ENCODE peak calls at places on chromosomes 1 and 21, in nine cellular contexts. One of them, this sample, is unnamed.
A peak's percentile ranks its signal among the peaks of the same experiment; 100 is the strongest.

GRCh38 chr1:93042134-93042821 is 36.8 kb upstream of the MTF2 start:
- DNase-seq in tibial nerve: no peak
- DNase-seq in upper lobe of left lung: no peak
- DNase-seq in suprapubic skin: no peak
- DNase-seq in stomach: no peak
- DNase-seq in GM12878: peak; percentile 55
- DNase-seq in HepG2: peak; percentile 70
- DNase-seq in H1: no peak
- DNase-seq in SK-N-SH: no peak
- DNase-seq in this sample: no peak

GRCh38 chr21:45957986-45958610 is 23.5 kb upstream of the COL6A1 start:
- DNase-seq in tibial nerve: peak; percentile 48
- DNase-seq in upper lobe of left lung: no peak
- DNase-seq in suprapubic skin: peak; percentile 81
- DNase-seq in stomach: no peak
- DNase-seq in GM12878: no peak
- DNase-seq in HepG2: no peak
- DNase-seq in H1: no peak
- DNase-seq in SK-N-SH: no peak
- DNase-seq in this sample: peak; percentile 46

GRCh38 chr1:222950892-222951291 is 136.1 kb downstream of the DISP1 start:
- DNase-seq in tibial nerve: no peak
- DNase-seq in upper lobe of left lung: no peak
- DNase-seq in suprapubic skin: no peak
- DNase-seq in stomach: no peak
- DNase-seq in GM12878: no peak
- DNase-seq in HepG2: no peak
- DNase-seq in H1: no peak
- DNase-seq in SK-N-SH: no peak
- DNase-seq in this sample: no peak

GRCh38 chr1:44636067-44636466 is 38.2 kb downstream of the TMEM53 start:
- DNase-seq in tibial nerve: no peak
- DNase-seq in upper lobe of left lung: no peak
- DNase-seq in suprapubic skin: no peak
- DNase-seq in stomach: no peak
- DNase-seq in GM12878: no peak
- DNase-seq in HepG2: no peak
- DNase-seq in H1: no peak
- DNase-seq in SK-N-SH: no peak
- DNase-seq in this sample: no peak

GRCh38 chr21:36450511-36450910 is 29.4 kb downstream of the CLDN14 start:
- DNase-seq in tibial nerve: no peak
- DNase-seq in upper lobe of left lung: no peak
- DNase-seq in suprapubic skin: no peak
- DNase-seq in stomach: no peak
- DNase-seq in GM12878: no peak
- DNase-seq in HepG2: no peak
- DNase-seq in H1: no peak
- DNase-seq in SK-N-SH: no peak
- DNase-seq in this sample: no peak

GRCh38 chr1:40032240-40032891 is 8.2 kb upstream of the CAP1 start:
- DNase-seq in tibial nerve: no peak
- DNase-seq in upper lobe of left lung: peak; percentile 59
- DNase-seq in suprapubic skin: no peak
- DNase-seq in stomach: peak; percentile 66
- DNase-seq in GM12878: no peak
- DNase-seq in HepG2: peak; percentile 34
- DNase-seq in H1: no peak
- DNase-seq in SK-N-SH: peak; percentile 54
- DNase-seq in this sample: no peak

GRCh38 chr1:41733725-41734124 is 185.0 kb downstream of the HIVEP3 start:
- DNase-seq in tibial nerve: no peak
- DNase-seq in upper lobe of left lung: no peak
- DNase-seq in suprapubic skin: no peak
- DNase-seq in stomach: no peak
- DNase-seq in GM12878: no peak
- DNase-seq in HepG2: no peak
- DNase-seq in H1: no peak
- DNase-seq in SK-N-SH: no peak
- DNase-seq in this sample: no peak

GRCh38 chr1:53442297-53442696 is 16.9 kb upstream of the DMRTB1 start:
- DNase-seq in tibial nerve: no peak
- DNase-seq in upper lobe of left lung: no peak
- DNase-seq in suprapubic skin: no peak
- DNase-seq in stomach: no peak
- DNase-seq in GM12878: no peak
- DNase-seq in HepG2: no peak
- DNase-seq in H1: peak; percentile 41
- DNase-seq in SK-N-SH: no peak
- DNase-seq in this sample: no peak

GRCh38 chr1:87463917-87464565 is 135.4 kb downstream of the LMO4 start:
- DNase-seq in tibial nerve: no peak
- DNase-seq in upper lobe of left lung: no peak
- DNase-seq in suprapubic skin: no peak
- DNase-seq in stomach: no peak
- DNase-seq in GM12878: peak; percentile 37
- DNase-seq in HepG2: no peak
- DNase-seq in H1: no peak
- DNase-seq in SK-N-SH: no peak
- DNase-seq in this sample: no peak

GRCh38 chr21:33608559-33608958 is 20.1 kb upstream of the DONSON start:
- DNase-seq in tibial nerve: no peak
- DNase-seq in upper lobe of left lung: no peak
- DNase-seq in suprapubic skin: no peak
- DNase-seq in stomach: no peak
- DNase-seq in GM12878: no peak
- DNase-seq in HepG2: no peak
- DNase-seq in H1: no peak
- DNase-seq in SK-N-SH: no peak
- DNase-seq in this sample: no peak

GRCh38 chr1:14561014-14561693 is 37.3 kb upstream of the KAZN start:
- DNase-seq in tibial nerve: no peak
- DNase-seq in upper lobe of left lung: no peak
- DNase-seq in suprapubic skin: no peak
- DNase-seq in stomach: no peak
- DNase-seq in GM12878: no peak
- DNase-seq in HepG2: no peak
- DNase-seq in H1: no peak
- DNase-seq in SK-N-SH: no peak
- DNase-seq in this sample: no peak

GRCh38 chr1:148162363-148162762 is 10.3 kb upstream of the NBPF11 start:
- DNase-seq in tibial nerve: no peak
- DNase-seq in upper lobe of left lung: no peak
- DNase-seq in suprapubic skin: no peak
- DNase-seq in stomach: no peak
- DNase-seq in GM12878: no peak
- DNase-seq in HepG2: no peak
- DNase-seq in H1: no peak
- DNase-seq in SK-N-SH: no peak
- DNase-seq in this sample: no peak
- TF ChIP-seq EP300 in tibial nerve: no peak
- TF ChIP-seq EP300 in upper lobe of left lung: no peak
- TF ChIP-seq EP300 in suprapubic skin: no peak
- TF ChIP-seq EP300 in stomach: no peak
- TF ChIP-seq EP300 in GM12878: no peak
- TF ChIP-seq EP300 in HepG2: no peak
- TF ChIP-seq EP300 in H1: no peak
- TF ChIP-seq EP300 in SK-N-SH: no peak
- TF ChIP-seq EP300 in this sample: no peak

GRCh38 chr1:28552482-28553228 is at the start of gene TRNAU1AP:
- DNase-seq in tibial nerve: peak; percentile 91
- DNase-seq in upper lobe of left lung: peak; percentile 98
- DNase-seq in suprapubic skin: peak; percentile 98
- DNase-seq in stomach: peak; percentile 98
- DNase-seq in GM12878: peak; percentile 91
- DNase-seq in HepG2: peak; percentile 90
- DNase-seq in H1: peak; percentile 98
- DNase-seq in SK-N-SH: peak; percentile 97
- DNase-seq in this sample: peak; percentile 98

GRCh38 chr1:28553229-28553930 is 495 bp downstream of the TRNAU1AP start:
- DNase-seq in tibial nerve: no peak
- DNase-seq in upper lobe of left lung: peak; percentile 36
- DNase-seq in suprapubic skin: no peak
- DNase-seq in stomach: peak; percentile 30
- DNase-seq in GM12878: peak; percentile 9
- DNase-seq in HepG2: no peak
- DNase-seq in H1: no peak
- DNase-seq in SK-N-SH: peak; percentile 76
- DNase-seq in this sample: peak; percentile 44

DNA sequence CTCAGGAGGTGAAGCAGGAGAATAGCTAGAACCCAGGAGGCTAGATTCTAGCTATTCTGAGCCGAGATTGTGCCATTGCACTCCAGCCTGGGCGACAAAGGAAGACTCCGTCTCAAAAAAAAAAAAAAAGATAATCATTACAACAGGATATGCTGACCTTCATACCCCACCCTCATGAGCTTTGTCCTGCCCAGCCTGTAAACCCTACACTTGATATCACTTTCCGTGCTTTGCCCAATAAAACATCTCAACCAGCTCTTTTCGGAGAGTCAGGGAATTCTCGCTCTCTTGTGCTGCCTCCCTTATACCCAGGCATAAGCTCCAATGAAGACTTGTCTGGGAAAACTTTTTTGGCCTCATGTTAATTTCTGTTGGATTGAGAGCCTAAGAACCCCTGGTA is 1.5 kb upstream of the TRNAU1AP start:
- DNase-seq in tibial nerve: no peak
- DNase-seq in upper lobe of left lung: no peak
- DNase-seq in suprapubic skin: no peak
- DNase-seq in stomach: no peak
- DNase-seq in GM12878: no peak
- DNase-seq in HepG2: no peak
- DNase-seq in H1: no peak
- DNase-seq in SK-N-SH: no peak
- DNase-seq in this sample: no peak
- H3K4me3 ChIP-seq in tibial nerve: no peak overlapping the region
- H3K4me3 ChIP-seq in upper lobe of left lung: no peak overlapping the region
- H3K4me3 ChIP-seq in suprapubic skin: no peak overlapping the region
- H3K4me3 ChIP-seq in stomach: no peak overlapping the region
- H3K4me3 ChIP-seq in GM12878: no peak overlapping the region
- H3K4me3 ChIP-seq in HepG2: no peak overlapping the region
- H3K4me3 ChIP-seq in H1: no peak overlapping the region
- H3K4me3 ChIP-seq in SK-N-SH: no peak overlapping the region
- H3K4me3 ChIP-seq in this sample: no peak overlapping the region

DNA sequence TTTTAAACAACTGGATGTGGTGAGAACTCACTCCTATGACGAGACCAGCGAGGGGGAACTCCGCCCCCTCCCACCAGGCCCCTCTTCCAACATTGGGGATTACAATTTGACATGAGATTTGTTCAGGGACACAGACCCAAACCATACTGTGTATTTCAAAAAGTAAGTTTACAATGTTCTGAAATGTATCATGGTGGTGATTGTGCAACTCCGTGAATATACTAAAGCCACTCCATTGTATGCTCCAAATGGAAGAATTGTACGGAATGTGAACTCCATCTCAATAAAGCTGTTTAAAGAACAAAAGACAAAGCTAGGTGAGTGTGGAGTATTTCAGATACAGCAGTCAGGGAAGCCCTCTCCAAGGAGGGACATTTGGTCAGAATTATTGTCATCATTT is 432.1 kb upstream of the VAMP3 start:
- DNase-seq in tibial nerve: no peak
- DNase-seq in upper lobe of left lung: no peak
- DNase-seq in suprapubic skin: no peak
- DNase-seq in stomach: no peak
- DNase-seq in GM12878: no peak
- DNase-seq in HepG2: no peak
- DNase-seq in H1: no peak
- DNase-seq in SK-N-SH: no peak
- DNase-seq in this sample: no peak
- H3K27me3 ChIP-seq in tibial nerve: no peaks in the 10 kb centered on the region
- H3K27me3 ChIP-seq in upper lobe of left lung: no peaks in the 10 kb centered on the region
- H3K27me3 ChIP-seq in suprapubic skin: no peaks in the 10 kb centered on the region
- H3K27me3 ChIP-seq in stomach: peaks cover 8% of the 10 kb centered on the region
- H3K27me3 ChIP-seq in GM12878: no peaks in the 10 kb centered on the region
- H3K27me3 ChIP-seq in HepG2: peaks cover 3% of the 10 kb centered on the region
- H3K27me3 ChIP-seq in H1: no peaks in the 10 kb centered on the region
- H3K27me3 ChIP-seq in SK-N-SH: no peaks in the 10 kb centered on the region
- H3K27me3 ChIP-seq in this sample: no peaks in the 10 kb centered on the region

GRCh38 chr1:29122987-29123870 is 474 bp downstream of the TMEM200B start:
- DNase-seq in tibial nerve: no peak
- DNase-seq in upper lobe of left lung: no peak
- DNase-seq in suprapubic skin: no peak
- DNase-seq in stomach: no peak
- DNase-seq in GM12878: no peak
- DNase-seq in HepG2: no peak
- DNase-seq in H1: peak; percentile 75
- DNase-seq in SK-N-SH: peak; percentile 65
- DNase-seq in this sample: peak; percentile 53

GRCh38 chr1:29123871-29124365 is at the start of gene TMEM200B:
- DNase-seq in tibial nerve: no peak
- DNase-seq in upper lobe of left lung: no peak
- DNase-seq in suprapubic skin: no peak
- DNase-seq in stomach: no peak
- DNase-seq in GM12878: no peak
- DNase-seq in HepG2: no peak
- DNase-seq in H1: no peak
- DNase-seq in SK-N-SH: peak; percentile 58
- DNase-seq in this sample: peak; percentile 69

GRCh38 chr1:29126198-29126597 is 2.5 kb upstream of the TMEM200B start:
- DNase-seq in tibial nerve: no peak
- DNase-seq in upper lobe of left lung: no peak
- DNase-seq in suprapubic skin: no peak
- DNase-seq in stomach: no peak
- DNase-seq in GM12878: no peak
- DNase-seq in HepG2: no peak
- DNase-seq in H1: no peak
- DNase-seq in SK-N-SH: no peak
- DNase-seq in this sample: no peak

GRCh38 chr1:29125237-29125641 is 1.5 kb upstream of the TMEM200B start:
- DNase-seq in tibial nerve: no peak
- DNase-seq in upper lobe of left lung: no peak
- DNase-seq in suprapubic skin: no peak
- DNase-seq in stomach: no peak
- DNase-seq in GM12878: no peak
- DNase-seq in HepG2: no peak
- DNase-seq in H1: no peak
- DNase-seq in SK-N-SH: no peak
- DNase-seq in this sample: no peak

DNA sequence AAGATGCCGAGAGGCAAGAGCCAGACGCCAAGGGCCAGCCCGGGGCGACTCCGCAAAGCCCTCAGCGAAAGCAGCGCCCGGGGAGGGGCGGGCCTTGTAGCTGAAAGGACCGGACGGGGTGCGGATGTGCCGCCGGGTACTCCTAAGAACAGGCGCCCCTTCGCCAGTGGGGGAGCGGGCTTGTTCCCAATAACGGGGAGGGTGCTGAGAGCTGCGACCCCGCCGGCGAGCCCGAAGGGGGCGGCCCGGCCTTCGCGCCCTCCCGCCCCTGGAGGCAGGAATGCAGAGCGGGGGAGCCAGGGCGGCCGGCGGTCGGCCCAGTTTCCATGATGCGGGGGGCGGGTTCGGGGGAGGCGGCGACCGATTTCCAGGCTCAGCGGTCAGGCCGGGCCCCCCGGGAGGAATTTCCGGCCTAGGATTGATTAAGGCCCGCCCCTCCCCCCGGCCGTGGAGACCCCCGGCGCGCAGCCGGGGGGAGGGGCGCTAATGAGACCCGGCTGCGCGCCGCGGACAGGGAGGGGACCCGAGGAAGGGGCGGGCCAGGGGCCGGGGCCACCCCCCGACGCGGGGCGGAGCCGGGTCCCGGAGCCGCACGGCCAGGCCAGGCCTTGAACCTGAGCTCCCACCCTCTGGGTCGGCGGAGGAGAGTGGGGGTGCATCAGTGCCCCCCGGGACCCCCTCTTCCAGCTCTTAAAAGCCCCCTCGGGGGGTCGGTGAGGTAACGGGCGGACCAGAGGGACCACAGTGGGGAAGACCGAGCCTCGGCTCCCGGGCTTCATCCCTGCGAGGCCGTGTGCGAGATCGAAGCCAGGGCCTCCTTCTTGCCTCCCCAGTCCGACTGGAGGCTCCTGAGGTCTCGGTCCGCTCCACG is 898 bp upstream of the TMEM200B start:
- DNase-seq in tibial nerve: peak; percentile 74
- DNase-seq in upper lobe of left lung: peak; percentile 36
- DNase-seq in suprapubic skin: peak; percentile 91
- DNase-seq in stomach: peak; percentile 63
- DNase-seq in GM12878: no peak
- DNase-seq in HepG2: peak; percentile 56
- DNase-seq in H1: peak; percentile 93
- DNase-seq in SK-N-SH: peak; percentile 96
- DNase-seq in this sample: peak; percentile 96
- TF ChIP-seq EP300 in tibial nerve: peak; percentile 19
- TF ChIP-seq EP300 in upper lobe of left lung: no peak
- TF ChIP-seq EP300 in suprapubic skin: no peak
- TF ChIP-seq EP300 in stomach: no peak
- TF ChIP-seq EP300 in GM12878: no peak
- TF ChIP-seq EP300 in HepG2: peak; percentile 14
- TF ChIP-seq EP300 in H1: peak; percentile 36
- TF ChIP-seq EP300 in SK-N-SH: no peak
- TF ChIP-seq EP300 in this sample: peak; percentile 29

This sample was measured in ovary.